ENCODE peak calls at places on chromosomes 16 and 17, in six cellular contexts. T is CD4-positive, alpha-beta memory T cell; U is skeletal muscle cell; N is choroid plexus epithelial cell; J is heart right ventricle; K is stomach. S is an unnamed sample.

GRCh38 chr17:70563301-70563820 is 394.0 kb downstream of the KCNJ2 start:
- DNase-seq in K (no peak), U (peak), T (no peak), N (no peak), J (no peak), S (no peak)

GRCh38 chr16:80007216-80007615 is 406.7 kb upstream of the MAF start:
- DNase-seq in K (no peak), U (no peak), N (peak), T (no peak), J (no peak), S (no peak)

GRCh38 chr17:40070644-40070894 is 7.8 kb downstream of the THRA start:
- DNase-seq in T (no peak), J (no peak), N (no peak), K (no peak), U (no peak), S (no peak)

GRCh38 chr16:66939366-66939765 is 4.0 kb downstream of the CES2 start:
- DNase-seq in J (no peak), T (no peak), U (no peak), K (no peak), N (no peak), S (no peak)

GRCh38 chr17:10757658-10758057 is 27.8 kb upstream of the TMEM220 start:
- DNase-seq in T (no peak), U (no peak), N (no peak), J (no peak), K (no peak), S (no peak)

GRCh38 chr17:7146115-7146514 is 31.5 kb upstream of the ASGR2 start:
- DNase-seq in J (no peak), T (no peak), U (no peak), N (no peak), K (no peak), S (no peak)

GRCh38 chr17:40355123-40355803 is 9.3 kb downstream of the GJD3 start:
- DNase-seq in T (peak), J (peak), U (no peak), N (peak), K (peak), S (no peak)

GRCh38 chr17:57395721-57396321 is 139.5 kb downstream of the MSI2 start:
- DNase-seq in K (no peak), U (no peak), J (no peak), N (no peak), T (no peak), S (no peak)

GRCh38 chr17:27499451-27500265 is 43.4 kb downstream of the KSR1 start:
- DNase-seq in N (no peak), K (no peak), J (no peak), U (no peak), T (no peak), S (no peak)

GRCh38 chr16:56198755-56199114 is 7.4 kb downstream of the GNAO1 start:
- DNase-seq in J (no peak), U (no peak), K (no peak), N (no peak), T (no peak), S (no peak)

GRCh38 chr16:88924834-88925539 is 52.0 kb downstream of the CBFA2T3 start:
- DNase-seq in U (peak), J (no peak), T (no peak), N (peak), K (no peak), S (no peak)

GRCh38 chr16:62940573-62940972 is 904.3 kb upstream of the CDH8 start:
- DNase-seq in U (no peak), J (no peak), T (no peak), K (no peak), N (no peak), S (no peak)

GRCh38 chr17:35577826-35578194 is 561 bp downstream of the PEX12 start:
- DNase-seq in N (peak), J (no peak), T (no peak), K (no peak), U (no peak), S (no peak)

GRCh38 chr16:28497861-28498599 is 3.6 kb downstream of the APOBR start:
- DNase-seq in N (no peak), U (no peak), T (no peak), J (no peak), K (no peak), S (no peak)

GRCh38 chr17:64707077-64707591 is 45.0 kb upstream of the SMURF2 start:
- DNase-seq in J (peak), T (no peak), K (peak), N (peak), U (peak), S (no peak)

GRCh38 chr16:77299395-77299794 is 100.2 kb downstream of the SYCE1L start:
- DNase-seq in T (no peak), U (no peak), K (no peak), J (no peak), N (no peak), S (no peak)

GRCh38 chr17:80124351-80124981 is 22.5 kb downstream of the EIF4A3 start:
- DNase-seq in T (no peak), U (no peak), J (no peak), K (peak), N (peak), S (no peak)

GRCh38 chr17:5705081-5705875 is 121.0 kb upstream of the NLRP1 start:
- DNase-seq in N (peak), J (no peak), T (no peak), U (no peak), K (no peak), S (peak)

GRCh38 chr17:55436224-55437164 is 14.9 kb upstream of the MMD start:
- DNase-seq in T (no peak), K (no peak), J (no peak), U (no peak), N (no peak), S (no peak)

GRCh38 chr17:48642843-48643696 is 16.9 kb upstream of the HOXB9 start:
- DNase-seq in N (no peak), T (no peak), J (no peak), K (no peak), U (no peak), S (no peak)

GRCh38 chr17:57676543-57676942 is 68.6 kb downstream of the CCDC182 start:
- DNase-seq in N (no peak), U (no peak), J (no peak), T (no peak), K (no peak), S (no peak)

GRCh38 chr17:32929288-32929574 is 1.3 kb downstream of the TMEM98 start:
- DNase-seq in K (no peak), U (no peak), J (no peak), T (no peak), N (no peak), S (no peak)

GRCh38 chr17:20063665-20064648 is 54.8 kb downstream of the SPECC1 start:
- DNase-seq in K (peak), U (peak), N (peak), J (peak), T (no peak), S (no peak)

GRCh38 chr17:39666601-39667261 is 1.5 kb upstream of the PNMT start:
- DNase-seq in N (no peak), T (no peak), U (no peak), J (peak), K (no peak), S (no peak)

GRCh38 chr17:77802811-77803220 is 155.7 kb upstream of the TNRC6C start:
- DNase-seq in J (no peak), K (no peak), T (no peak), N (peak), U (no peak), S (no peak)

GRCh38 chr16:84367750-84368320 is 503 bp upstream of the ATP2C2 start:
- DNase-seq in N (no peak), J (no peak), K (peak), U (no peak), T (no peak), S (no peak)

GRCh38 chr16:84367297-84367680 is 1.0 kb upstream of the ATP2C2 start:
- DNase-seq in U (no peak), N (no peak), K (peak), J (no peak), T (no peak), S (no peak)

GRCh38 chr16:84369938-84370627 is 1.7 kb downstream of the ATP2C2 start:
- DNase-seq in T (no peak), U (no peak), K (no peak), J (no peak), N (no peak), S (no peak)

GRCh38 chr16:84368327-84368996 is at the start of gene ATP2C2:
- DNase-seq in K (peak), T (no peak), N (no peak), J (no peak), U (no peak), S (no peak)

GRCh38 chr16:84369105-84369504 is 767 bp downstream of the ATP2C2 start:
- DNase-seq in K (no peak), N (no peak), U (no peak), T (no peak), J (no peak), S (no peak)
- H3K4me3 ChIP-seq in K (no peak), N (no peak), U (no peak), T (no peak), J (no peak), S (no peak)

GRCh38 chr16:57388359-57389086 is 16.0 kb upstream of the CCL17 start:
- DNase-seq in N (no peak), T (no peak), J (no peak), K (no peak), U (no peak), S (no peak)
- H3K4me3 ChIP-seq in N (no peak), T (no peak), J (no peak), K (no peak), U (no peak), S (no peak)

GRCh38 chr16:53950677-53951076 is 246.7 kb downstream of the FTO start:
- DNase-seq in N (no peak), K (no peak), T (no peak), U (no peak), J (no peak), S (no peak)

GRCh38 chr16:53949716-53950410 is 245.9 kb downstream of the FTO start:
- DNase-seq in U (no peak), N (peak), T (no peak), J (no peak), K (no peak), S (no peak)

GRCh38 chr16:53948734-53949430 is 244.9 kb downstream of the FTO start:
- DNase-seq in U (no peak), K (no peak), J (no peak), T (no peak), N (no peak), S (no peak)

GRCh38 chr16:53955221-53955875 is 251.4 kb downstream of the FTO start:
- DNase-seq in K (no peak), T (no peak), N (no peak), U (no peak), J (no peak), S (no peak)

GRCh38 chr16:53952215-53953208 is 248.6 kb downstream of the FTO start:
- DNase-seq in J (no peak), U (no peak), K (no peak), N (peak), T (peak), S (peak)
- H3K4me3 ChIP-seq in J (no peak), U (peak), K (no peak), N (peak), T (peak), S (peak)

DNA sequence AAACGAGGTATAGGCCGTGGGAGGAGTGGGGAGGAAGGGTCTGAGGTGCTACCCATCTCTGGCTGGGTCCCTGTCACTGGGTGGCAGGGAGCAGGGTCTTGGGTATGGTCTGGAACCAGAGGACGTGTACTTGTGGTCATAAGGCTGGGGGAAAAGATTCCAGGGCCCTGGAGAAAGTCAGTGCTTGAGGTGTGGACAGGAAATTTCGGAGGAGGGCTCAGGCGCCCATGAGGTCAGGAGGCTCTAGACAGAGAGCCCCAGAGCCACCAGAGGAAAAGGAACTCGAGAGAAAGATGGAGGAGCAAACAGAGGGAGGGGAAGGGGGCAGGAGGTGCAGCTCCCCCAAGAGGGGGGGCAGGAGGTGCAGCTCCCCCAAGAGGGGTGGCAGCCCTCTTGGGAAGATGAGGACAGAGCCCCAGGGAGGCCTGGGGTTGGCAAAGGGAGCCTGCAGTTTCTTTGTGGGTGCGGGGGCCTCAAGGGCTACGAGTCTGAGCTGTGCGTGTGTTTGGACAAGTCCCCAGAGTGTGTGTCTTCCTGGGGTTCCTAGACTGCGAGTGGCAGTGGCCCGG is 683 bp upstream of the SLC7A6 start:
- DNase-seq in K (no peak), J (no peak), N (no peak), U (no peak), T (no peak), S (no peak)
- H3K4me3 ChIP-seq in K (peak), J (peak), N (peak), U (peak), T (peak), S (peak)

GRCh38 chr17:42953669-42954068 is 10.6 kb downstream of the AARSD1 start:
- DNase-seq in J (no peak), T (no peak), U (no peak), K (peak), N (peak), S (no peak)
- H3K4me3 ChIP-seq in J (no peak), T (no peak), U (no peak), K (no peak), N (no peak), S (no peak)

DNA sequence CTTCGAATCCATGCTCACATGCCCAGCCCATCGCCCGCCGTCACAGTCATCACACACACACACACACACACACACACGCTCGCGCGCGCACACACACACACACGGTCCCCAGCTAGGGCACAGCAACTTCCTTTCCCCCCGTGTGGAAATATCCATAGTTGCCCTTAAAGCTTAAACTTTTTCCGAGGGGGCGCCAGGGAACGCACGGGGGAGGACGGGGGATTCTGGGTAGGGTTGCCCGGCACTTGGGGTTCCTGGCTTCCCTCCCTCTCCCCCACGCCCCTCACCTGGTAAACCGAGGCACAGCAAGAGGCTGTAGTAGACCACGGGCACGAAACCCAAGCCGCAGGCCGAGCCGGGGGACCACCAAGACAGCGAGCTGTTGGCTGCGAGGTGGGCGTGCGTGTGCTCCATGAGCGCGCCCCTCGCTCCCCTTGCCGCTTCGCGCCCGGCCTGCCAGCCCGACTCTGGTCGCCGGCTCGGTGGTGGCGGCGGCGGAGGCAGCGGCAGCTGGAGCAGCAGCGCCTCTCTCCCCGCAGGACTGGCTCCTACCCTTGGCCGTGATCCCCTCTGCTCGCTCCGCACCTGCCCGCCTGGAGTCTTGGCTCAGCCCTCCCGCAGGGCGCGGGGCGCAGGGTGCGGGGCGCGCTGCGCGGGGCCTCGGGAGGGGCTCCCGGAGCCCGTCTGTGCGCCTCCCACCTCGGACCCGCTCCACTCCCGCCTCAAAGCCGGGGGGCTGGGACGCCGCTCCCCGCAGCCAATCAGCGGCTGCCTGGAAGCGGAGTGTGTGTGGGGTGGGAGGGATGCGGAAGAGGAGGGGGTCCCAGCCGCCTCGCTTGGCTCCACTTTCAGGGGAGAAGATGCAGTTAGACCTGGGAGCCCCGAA is at the start of gene GPR139:
- DNase-seq in U (no peak), J (no peak), T (no peak), K (no peak), N (no peak), S (no peak)
- H3K4me3 ChIP-seq in U (no peak), J (no peak), T (no peak), K (no peak), N (no peak), S (no peak)

GRCh38 chr17:50381260-50381815 is 8.3 kb downstream of the EME1 start:
- DNase-seq in K (no peak), T (no peak), U (no peak), N (no peak), J (no peak), S (no peak)

GRCh38 chr17:50381920-50382319 is 8.9 kb downstream of the EME1 start:
- DNase-seq in J (no peak), U (no peak), K (no peak), T (no peak), N (peak), S (no peak)

GRCh38 chr17:50380369-50381259 is 7.6 kb downstream of the EME1 start:
- DNase-seq in N (no peak), J (no peak), T (no peak), U (no peak), K (no peak), S (no peak)

GRCh38 chr17:50379733-50380132 is 6.7 kb downstream of the EME1 start:
- DNase-seq in T (no peak), K (no peak), J (no peak), N (no peak), U (no peak), S (no peak)

GRCh38 chr17:50382931-50383330 is 9.9 kb downstream of the EME1 start:
- DNase-seq in K (no peak), N (no peak), J (no peak), T (no peak), U (no peak), S (no peak)
- H3K4me3 ChIP-seq in K (no peak), N (no peak), J (no peak), T (no peak), U (no peak), S (no peak)

S was measured in Jurkat, Clone E6-1.